ENCODE peak calls at places on chromosomes 13 and 19, in nine cellular contexts. V is ovary, S is heart left ventricle, I is breast epithelium, H is uterus, Z is IMR-90, O is body of pancreas, M is stomach, B is Peyer's patch. W is an unnamed sample.

GRCh38 chr19:29519931-29520330 is 5.9 kb upstream of the VSTM2B start:
- DNase-seq in V (no peak), S (no peak), I (no peak), H (no peak), Z (no peak), O (no peak), M (no peak), B (no peak), W (no peak)

GRCh38 chr19:16579381-16579780 is 7.2 kb upstream of the SLC35E1 start:
- DNase-seq in V (no peak), S (no peak), I (no peak), H (no peak), Z (no peak), O (no peak), M (no peak), B (no peak), W (no peak)

GRCh38 chr19:48918801-48919247 is 14.7 kb upstream of the DHDH start:
- DNase-seq in V (no peak), S (no peak), I (no peak), H (no peak), Z (no peak), O (no peak), M (no peak), B (no peak), W (no peak)

GRCh38 chr13:28542804-28543203 is 47.9 kb upstream of the FLT1 start:
- DNase-seq in V (no peak), S (no peak), I (no peak), H (no peak), Z (no peak), O (no peak), M (no peak), B (no peak), W (no peak)

GRCh38 chr19:41703602-41704293 is 4.7 kb upstream of the CEACAM5 start:
- DNase-seq in V (no peak), S (peak; percentile 28), I (no peak), H (peak; percentile 4), Z (no peak), O (no peak), M (no peak), B (no peak), W (no peak)

GRCh38 chr13:38980628-38981078 is 10.0 kb downstream of the STOML3 start:
- DNase-seq in V (no peak), S (no peak), I (no peak), H (no peak), Z (no peak), O (no peak), M (no peak), B (no peak), W (no peak)

GRCh38 chr19:41937976-41938375 is 9.7 kb upstream of the ERFL start:
- DNase-seq in V (no peak), S (no peak), I (no peak), H (no peak), Z (no peak), O (no peak), M (no peak), B (no peak), W (no peak)

GRCh38 chr19:22286151-22286810 is at the start of gene ZNF729:
- DNase-seq in V (no peak), S (no peak), I (peak; percentile 58), H (no peak), Z (no peak), O (no peak), M (no peak), B (no peak), W (no peak)

GRCh38 chr13:110006304-110006703 is 219.9 kb upstream of the IRS2 start:
- DNase-seq in V (no peak), S (no peak), I (peak; percentile 88), H (peak; percentile 27), Z (peak; percentile 32), O (peak; percentile 10), M (no peak), B (no peak), W (no peak)

GRCh38 chr19:2627319-2627829 is 75.1 kb downstream of the GNG7 start:
- DNase-seq in V (no peak), S (peak; percentile 83), I (peak; percentile 88), H (peak; percentile 41), Z (peak; percentile 99), O (peak; percentile 92), M (peak; percentile 87), B (peak; percentile 87), W (peak; percentile 99)
- TF ChIP-seq POLR2A in V (no peak), S (peak; percentile 45), I (no peak), H (no peak), Z (no peak), O (no peak), M (no peak), B (peak; percentile 54), W (no peak)

GRCh38 chr19:56140583-56141415 is at the start of gene ZNF444:
- DNase-seq in V (peak; percentile 99), S (peak; percentile 99), I (peak; percentile 100), H (peak; percentile 99), Z (peak; percentile 99), O (peak; percentile 99), M (peak; percentile 99), B (peak; percentile 98), W (peak; percentile 100)
- TF ChIP-seq POLR2A in V (peak; percentile 50), S (peak; percentile 61), I (no peak), H (peak; percentile 56), Z (peak; percentile 63), O (no peak), M (peak; percentile 35), B (no peak), W (peak; percentile 81)

DNA sequence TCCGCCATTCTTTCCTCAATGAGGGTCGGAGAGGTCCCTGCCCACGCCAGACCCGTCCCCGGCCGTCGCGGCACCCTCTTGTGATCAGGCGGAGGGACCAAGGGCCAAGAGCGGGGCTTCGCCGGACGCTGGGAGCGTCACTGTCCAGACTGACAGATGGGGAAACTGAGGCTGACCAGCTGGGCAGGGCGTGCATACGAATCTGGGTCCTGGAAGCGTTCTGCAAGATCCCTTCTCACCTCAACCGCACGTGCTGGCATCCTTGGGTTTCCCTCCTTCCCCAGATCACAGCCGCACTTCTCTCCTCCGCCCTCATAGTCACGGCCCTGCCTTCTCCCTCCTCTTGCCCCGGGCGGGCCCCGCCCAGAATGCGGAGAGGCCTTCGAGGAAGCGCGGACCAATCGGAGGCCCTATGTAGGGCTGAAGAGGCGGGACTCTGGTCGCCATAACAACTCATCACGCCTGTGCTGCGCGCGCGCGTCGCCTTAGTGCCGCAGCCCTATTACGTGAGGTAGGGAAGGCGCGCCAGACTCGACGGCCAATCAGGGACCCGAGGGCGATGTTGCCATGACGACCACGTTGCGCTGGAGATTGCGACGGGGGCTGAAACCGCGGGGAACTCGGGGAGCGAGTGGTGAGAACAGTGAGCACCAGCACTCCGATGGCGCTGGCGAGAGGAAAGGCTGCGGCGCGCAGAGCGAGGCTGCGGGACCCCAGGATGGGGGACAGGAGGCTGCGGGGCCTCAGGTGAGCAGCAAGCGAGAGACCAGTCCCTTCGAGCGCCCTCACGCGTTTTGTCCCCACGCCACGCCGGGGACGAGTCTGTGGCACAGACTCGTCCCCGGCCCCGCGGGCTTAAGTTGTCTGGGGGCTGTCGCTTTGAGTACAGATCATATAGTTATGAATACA is 5.7 kb downstream of the RNF225 start:
- DNase-seq in V (peak; percentile 100), S (peak; percentile 100), I (peak; percentile 100), H (peak; percentile 100), Z (peak; percentile 99), O (peak; percentile 100), M (peak; percentile 100), B (peak; percentile 100), W (peak; percentile 100)
- TF ChIP-seq POLR2A in V (peak; percentile 61), S (peak; percentile 52), I (no peak), H (peak; percentile 38), Z (peak; percentile 89), O (peak; percentile 62), M (peak; percentile 32), B (peak; percentile 46), W (peak; percentile 97)

GRCh38 chr19:4580021-4580901 is 20.8 kb upstream of the SEMA6B start:
- DNase-seq in V (no peak), S (no peak), I (no peak), H (no peak), Z (no peak), O (no peak), M (no peak), B (no peak), W (no peak)
- TF ChIP-seq POLR2A in V (no peak), S (no peak), I (no peak), H (no peak), Z (no peak), O (no peak), M (no peak), B (no peak), W (no peak)

GRCh38 chr13:45445053-45445452 is 19.7 kb upstream of the COG3 start:
- DNase-seq in V (no peak), S (no peak), I (no peak), H (no peak), Z (no peak), O (no peak), M (no peak), B (no peak), W (no peak)

GRCh38 chr13:45439000-45439399 is 20.8 kb upstream of the SLC25A30 start:
- DNase-seq in V (no peak), S (no peak), I (no peak), H (no peak), Z (no peak), O (no peak), M (no peak), B (no peak), W (no peak)

GRCh38 chr13:45446181-45446580 is 18.6 kb upstream of the COG3 start:
- DNase-seq in V (no peak), S (no peak), I (no peak), H (no peak), Z (peak; percentile 51), O (no peak), M (no peak), B (no peak), W (no peak)

GRCh38 chr13:45439781-45440462 is 21.7 kb upstream of the SLC25A30 start:
- DNase-seq in V (no peak), S (no peak), I (no peak), H (no peak), Z (no peak), O (no peak), M (no peak), B (no peak), W (no peak)

GRCh38 chr13:45441633-45442032 is 23.1 kb upstream of the COG3 start:
- DNase-seq in V (no peak), S (no peak), I (no peak), H (no peak), Z (peak; percentile 10), O (no peak), M (no peak), B (no peak), W (no peak)
- TF ChIP-seq POLR2A in V (no peak), S (no peak), I (no peak), H (no peak), Z (no peak), O (no peak), M (no peak), B (no peak), W (no peak)

W was measured in H54.